ENCODE peak calls at places on chromosomes 6 and 20, in six cellular contexts. N is K562, T is GM12878, P is HepG2, Z is SK-N-SH, V is HCT116. B is an unnamed sample.

GRCh38 chr6:33768644-33769120 is 20.2 kb downstream of the LEMD2 start:
- DNase-seq in N (peak; percentile 89), T (no peak), P (peak; percentile 64), Z (peak; percentile 88), V (peak; percentile 48), B (peak; percentile 69)

GRCh38 chr6:33746651-33747100 is at the start of gene IP6K3:
- DNase-seq in N (no peak), T (no peak), P (no peak), Z (peak; percentile 55), V (no peak), B (no peak)

GRCh38 chr20:39563406-39563805 is 601.3 kb downstream of the DHX35 start:
- DNase-seq in N (no peak), T (peak; percentile 19), P (no peak), Z (no peak), V (no peak), B (no peak)

GRCh38 chr20:54134445-54135220 is 39.2 kb downstream of the CYP24A1 start:
- DNase-seq in N (no peak), T (no peak), P (peak; percentile 85), Z (no peak), V (peak; percentile 76), B (no peak)

GRCh38 chr20:53869466-53870258 is 200.7 kb downstream of the BCAS1 start:
- DNase-seq in N (peak; percentile 54), T (peak; percentile 91), P (peak; percentile 96), Z (peak; percentile 38), V (peak; percentile 84), B (peak; percentile 97)

GRCh38 chr6:113291751-113292445 is 565.2 kb upstream of the MARCKS start:
- DNase-seq in N (no peak), T (no peak), P (no peak), Z (no peak), V (no peak), B (no peak)

GRCh38 chr6:109239918-109240321 is 142.3 kb downstream of the CD164 start:
- DNase-seq in N (no peak), T (no peak), P (peak; percentile 64), Z (no peak), V (no peak), B (no peak)

GRCh38 chr6:16769986-16770376 is 8.7 kb upstream of the ATXN1 start:
- DNase-seq in N (no peak), T (no peak), P (no peak), Z (no peak), V (no peak), B (no peak)

GRCh38 chr6:150720774-150721233 is 121.1 kb downstream of the PLEKHG1 start:
- DNase-seq in N (no peak), T (peak; percentile 94), P (no peak), Z (no peak), V (peak; percentile 73), B (no peak)

GRCh38 chr20:8360035-8360434 is 228.0 kb downstream of the PLCB1 start:
- DNase-seq in N (no peak), T (peak; percentile 4), P (no peak), Z (no peak), V (no peak), B (no peak)

GRCh38 chr6:116884530-116884929 is 7.5 kb downstream of the RFX6 start:
- DNase-seq in N (no peak), T (no peak), P (peak; percentile 16), Z (no peak), V (no peak), B (no peak)

GRCh38 chr6:11307226-11307625 is 74.8 kb upstream of the NEDD9 start:
- DNase-seq in N (no peak), T (no peak), P (no peak), Z (no peak), V (no peak), B (no peak)

GRCh38 chr20:37364013-37364926 is 18.3 kb downstream of the SRC start:
- DNase-seq in N (no peak), T (no peak), P (no peak), Z (no peak), V (no peak), B (no peak)

GRCh38 chr20:2578430-2579192 is 42.2 kb downstream of the TMC2 start:
- DNase-seq in N (peak; percentile 21), T (no peak), P (peak; percentile 18), Z (no peak), V (no peak), B (no peak)

GRCh38 chr6:82178084-82178758 is 69.3 kb downstream of the IBTK start:
- DNase-seq in N (no peak), T (no peak), P (peak; percentile 5), Z (peak; percentile 19), V (no peak), B (peak; percentile 23)

GRCh38 chr20:44027686-44028340 is 113.2 kb downstream of the TOX2 start:
- DNase-seq in N (no peak), T (no peak), P (no peak), Z (no peak), V (no peak), B (no peak)

GRCh38 chr6:157004530-157004929 is 227.4 kb downstream of the ARID1B start:
- DNase-seq in N (no peak), T (no peak), P (no peak), Z (no peak), V (no peak), B (no peak)

GRCh38 chr6:128580224-128581110 is 60.1 kb upstream of the PTPRK start:
- DNase-seq in N (no peak), T (no peak), P (no peak), Z (no peak), V (no peak), B (no peak)

GRCh38 chr6:125503181-125503580 is 201.4 kb upstream of the HDDC2 start:
- DNase-seq in N (no peak), T (no peak), P (no peak), Z (no peak), V (no peak), B (no peak)

GRCh38 chr6:155473741-155474140 is 18.1 kb upstream of the NOX3 start:
- DNase-seq in N (no peak), T (no peak), P (no peak), Z (no peak), V (no peak), B (no peak)

DNA sequence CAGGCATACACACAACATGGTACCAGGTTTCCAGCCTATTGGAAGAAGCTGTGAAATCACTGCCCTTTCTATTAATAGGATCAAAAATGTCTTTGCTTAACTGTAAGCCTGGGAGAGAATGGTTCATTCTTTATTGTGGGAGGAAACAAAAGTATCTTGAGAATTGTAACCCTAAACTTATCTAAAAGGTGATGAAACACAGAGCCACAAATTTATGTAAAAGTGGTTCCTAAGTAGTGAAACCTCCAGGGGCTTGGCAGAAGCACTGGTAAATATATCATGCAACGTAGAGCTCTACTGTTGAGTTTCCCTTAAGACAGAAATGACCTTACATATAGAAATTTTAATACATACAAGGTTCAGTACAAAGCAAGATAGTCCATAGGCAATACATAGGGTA is 17.2 kb upstream of the NOX3 start:
- DNase-seq in N (no peak), T (no peak), P (no peak), Z (no peak), V (no peak), B (no peak)
- TF ChIP-seq JUND in N (no peak), T (no peak), P (no peak), Z (no peak), V (no peak), B (no peak)

GRCh38 chr20:61683721-61684120 is 382.0 kb downstream of the TAF4 start:
- DNase-seq in N (no peak), T (no peak), P (no peak), Z (no peak), V (no peak), B (no peak)

GRCh38 chr20:61684136-61684535 is 381.5 kb downstream of the TAF4 start:
- DNase-seq in N (no peak), T (no peak), P (no peak), Z (no peak), V (no peak), B (no peak)

GRCh38 chr20:61680096-61680495 is 385.6 kb downstream of the TAF4 start:
- DNase-seq in N (no peak), T (no peak), P (no peak), Z (no peak), V (no peak), B (no peak)

GRCh38 chr20:61682998-61683681 is 382.5 kb downstream of the TAF4 start:
- DNase-seq in N (no peak), T (no peak), P (no peak), Z (no peak), V (no peak), B (no peak)

GRCh38 chr20:61682114-61682997 is 383.3 kb downstream of the TAF4 start:
- DNase-seq in N (no peak), T (no peak), P (no peak), Z (no peak), V (no peak), B (no peak)
- TF ChIP-seq JUND in N (no peak), T (no peak), P (no peak), Z (no peak), V (no peak), B (no peak)

DNA sequence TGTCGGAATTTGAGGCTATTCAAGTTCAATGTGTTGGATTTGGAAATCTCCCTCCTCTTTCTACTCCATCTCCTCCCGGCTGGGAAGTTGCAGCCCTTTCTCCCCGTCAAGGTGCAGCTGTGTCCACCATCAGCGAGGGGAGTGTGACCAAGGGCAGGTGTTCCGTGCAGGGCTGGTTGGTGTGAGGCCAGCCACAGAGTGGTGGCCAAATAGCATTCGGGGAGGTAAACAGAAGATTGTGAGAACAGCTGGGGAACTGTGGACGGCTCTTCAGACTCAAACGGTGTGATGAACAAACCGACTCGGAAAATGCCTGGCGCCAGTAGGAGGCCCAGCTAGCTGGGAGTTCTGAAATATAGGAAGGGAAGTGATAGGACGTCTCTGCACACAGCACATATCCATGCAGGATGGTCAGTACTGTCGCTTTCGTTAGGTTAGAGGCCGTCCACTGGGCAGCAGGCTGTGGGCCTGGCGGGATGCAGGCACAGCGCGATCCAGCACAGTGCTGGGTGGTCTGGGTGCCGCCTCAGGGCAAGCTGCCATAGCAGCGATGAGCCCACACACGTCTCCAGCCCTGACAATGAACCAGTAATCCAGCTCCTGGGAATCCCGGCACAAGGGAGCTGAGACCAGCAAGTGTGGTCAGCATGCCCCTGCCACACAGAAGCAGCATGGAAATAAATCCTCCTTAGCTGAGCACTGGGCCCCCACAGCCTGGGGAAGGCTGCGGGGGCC is 258.1 kb downstream of the TAF4 start:
- DNase-seq in N (no peak), T (no peak), P (no peak), Z (no peak), V (no peak), B (no peak)
- TF ChIP-seq JUND in N (no peak), T (no peak), P (no peak), Z (no peak), V (no peak), B (no peak)

GRCh38 chr20:3898639-3899038 is 9.5 kb downstream of the PANK2 start:
- DNase-seq in N (no peak), T (no peak), P (no peak), Z (no peak), V (no peak), B (no peak)
- TF ChIP-seq JUND in N (no peak), T (no peak), P (no peak), Z (no peak), V (no peak), B (no peak)

GRCh38 chr6:18883268-18883667 is 496.1 kb downstream of the RNF144B start:
- DNase-seq in N (no peak), T (no peak), P (no peak), Z (no peak), V (no peak), B (no peak)

GRCh38 chr6:18883851-18884250 is 496.7 kb downstream of the RNF144B start:
- DNase-seq in N (no peak), T (no peak), P (no peak), Z (no peak), V (no peak), B (no peak)
- TF ChIP-seq JUND in N (no peak), T (no peak), P (no peak), Z (no peak), V (no peak), B (no peak)